ENCODE peak calls at places on chromosomes 1 and 21, in seven cellular contexts. L, B, O, T, F, Y and M are unnamed samples.

GRCh38 chr1:217747156-217747769 is 116.1 kb downstream of the SPATA17 start:
- DNase-seq in O (peak; percentile 42), Y (peak; percentile 75), F (no peak), L (no peak), B (peak; percentile 46), T (peak; percentile 48), M (no peak)

GRCh38 chr1:115251856-115252255 is 86.2 kb downstream of the NGF start:
- DNase-seq in O (no peak), T (no peak), B (peak; percentile 95), L (no peak), F (no peak), Y (peak; percentile 18), M (no peak)

GRCh38 chr1:49552101-49552500 is 471.7 kb downstream of the AGBL4 start:
- DNase-seq in B (no peak), L (no peak), T (no peak), Y (no peak), O (no peak), F (no peak), M (no peak)

GRCh38 chr1:63779338-63779819 is 5.6 kb downstream of the ROR1 start:
- DNase-seq in L (no peak), O (no peak), T (no peak), Y (no peak), B (no peak), F (no peak), M (no peak)

GRCh38 chr1:1906185-1907097 is 8.6 kb upstream of the CALML6 start:
- DNase-seq in Y (peak; percentile 90), O (peak; percentile 62), L (peak; percentile 86), F (peak; percentile 84), T (peak; percentile 80), B (peak; percentile 66), M (peak; percentile 82)

GRCh38 chr1:243315455-243315854 is 59.6 kb downstream of the SDCCAG8 start:
- DNase-seq in F (no peak), B (no peak), L (no peak), T (no peak), Y (no peak), O (no peak), M (no peak)

GRCh38 chr1:226027861-226028260 is 28.7 kb upstream of the SDE2 start:
- DNase-seq in Y (peak; percentile 23), L (no peak), T (no peak), O (no peak), B (no peak), F (no peak), M (no peak)

GRCh38 chr1:4130096-4130495 is 230.0 kb upstream of the C1orf174 start:
- DNase-seq in B (no peak), O (no peak), T (no peak), L (no peak), F (no peak), Y (no peak), M (no peak)

GRCh38 chr1:179038528-179039281 is 13.0 kb downstream of the FAM20B start:
- DNase-seq in Y (no peak), O (no peak), T (peak; percentile 47), L (no peak), F (no peak), B (no peak), M (no peak)

GRCh38 chr1:37098196-37098595 is 63.9 kb upstream of the GRIK3 start:
- DNase-seq in Y (no peak), F (no peak), L (no peak), T (no peak), B (no peak), O (no peak), M (no peak)

GRCh38 chr1:41476807-41477361 is 7.6 kb downstream of the EDN2 start:
- DNase-seq in T (no peak), Y (no peak), O (no peak), B (peak; percentile 57), L (peak; percentile 91), F (no peak), M (no peak)

GRCh38 chr1:16156848-16157495 is 1.1 kb upstream of the EPHA2 start:
- DNase-seq in B (no peak), T (no peak), L (no peak), Y (peak; percentile 71), F (no peak), O (no peak), M (no peak)

GRCh38 chr1:165644064-165644735 is 13.2 kb downstream of the MGST3 start:
- DNase-seq in L (no peak), F (no peak), O (peak; percentile 46), B (no peak), T (no peak), Y (peak; percentile 81), M (no peak)

GRCh38 chr21:41847066-41847804 is 31.9 kb downstream of the PRDM15 start:
- DNase-seq in T (no peak), F (no peak), L (no peak), Y (no peak), O (no peak), B (peak; percentile 39), M (no peak)

GRCh38 chr1:5943373-5944068 is 48.7 kb downstream of the NPHP4 start:
- DNase-seq in B (no peak), L (no peak), Y (no peak), T (no peak), O (no peak), F (no peak), M (no peak)

GRCh38 chr1:68010094-68010493 is 40.3 kb downstream of the DIRAS3 start:
- DNase-seq in F (no peak), Y (peak; percentile 53), B (peak; percentile 21), O (no peak), L (no peak), T (no peak), M (no peak)

GRCh38 chr1:3168678-3169077 is 99.7 kb downstream of the PRDM16 start:
- DNase-seq in B (no peak), F (no peak), L (no peak), O (no peak), Y (no peak), T (no peak), M (no peak)

GRCh38 chr1:23825762-23826522 is 713 bp upstream of the HMGCL start:
- DNase-seq in L (no peak), F (no peak), B (no peak), Y (no peak), T (no peak), O (no peak), M (no peak)

GRCh38 chr1:201751872-201752271 is 77.1 kb upstream of the IPO9 start:
- DNase-seq in B (no peak), Y (no peak), O (no peak), T (no peak), F (no peak), L (no peak), M (no peak)

GRCh38 chr1:1169429-1170214 is 4.1 kb upstream of the TTLL10 start:
- DNase-seq in T (no peak), Y (no peak), B (no peak), F (no peak), L (peak; percentile 58), O (no peak), M (no peak)

GRCh38 chr1:29518183-29518835 is 282.0 kb downstream of the PTPRU start:
- DNase-seq in L (peak; percentile 7), O (no peak), B (no peak), Y (no peak), T (no peak), F (no peak), M (no peak)

GRCh38 chr1:107782192-107782845 is 182.7 kb downstream of the VAV3 start:
- DNase-seq in O (peak; percentile 46), B (peak; percentile 73), Y (peak; percentile 76), L (no peak), F (no peak), T (peak; percentile 75), M (no peak)

GRCh38 chr21:25400427-25400826 is 206.9 kb downstream of the MRPL39 start:
- DNase-seq in F (no peak), Y (no peak), B (no peak), T (no peak), L (no peak), O (no peak), M (no peak)

GRCh38 chr21:25405991-25406390 is 201.3 kb downstream of the MRPL39 start:
- DNase-seq in L (no peak), O (no peak), T (no peak), F (no peak), Y (no peak), B (no peak), M (no peak)

GRCh38 chr21:25398630-25399029 is 208.7 kb downstream of the MRPL39 start:
- DNase-seq in L (no peak), B (no peak), F (no peak), O (no peak), Y (no peak), T (no peak), M (no peak)

DNA sequence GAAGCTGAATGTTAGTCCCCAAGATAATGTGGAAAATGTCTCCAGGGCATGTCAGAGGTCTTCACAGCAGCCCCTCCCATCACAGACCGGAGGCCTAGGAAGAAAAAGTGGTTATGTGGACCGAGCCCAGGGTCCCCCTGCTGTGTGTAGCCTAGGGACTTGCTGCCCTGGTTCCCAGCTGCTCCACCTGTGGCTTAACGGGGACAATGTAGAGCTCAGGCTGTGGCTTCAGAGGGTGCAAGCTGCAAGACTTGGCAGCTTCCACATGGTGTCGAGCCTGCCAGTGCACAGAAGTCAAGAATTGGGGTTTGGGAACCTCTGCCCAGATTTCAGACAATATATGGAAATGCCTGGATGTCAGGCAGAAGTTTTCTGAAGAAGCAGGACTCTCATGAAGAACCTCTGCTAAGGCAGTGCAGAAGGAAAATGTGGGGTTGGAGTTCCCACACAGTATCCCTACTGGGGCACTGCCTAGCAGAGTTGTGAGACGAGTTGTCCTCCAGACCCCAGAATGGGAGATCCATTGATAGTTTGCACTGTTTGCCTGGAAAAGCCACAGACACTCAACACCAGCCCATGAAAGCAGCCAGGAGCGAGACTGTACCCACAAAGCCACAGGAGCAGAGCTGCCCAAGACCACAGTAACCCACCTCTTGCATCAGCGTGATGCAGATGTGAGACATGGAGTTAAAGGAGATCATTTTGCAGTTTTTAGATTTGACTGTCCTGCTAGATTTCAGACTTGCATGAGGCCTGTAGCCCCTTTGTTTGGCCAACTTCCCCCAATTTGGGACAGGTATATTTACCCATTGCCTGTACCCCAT is 204.9 kb downstream of the MRPL39 start:
- DNase-seq in L (no peak), T (no peak), B (no peak), Y (no peak), O (no peak), F (no peak), M (no peak)
- H3K9me3 ChIP-seq in L (no peaks in the 10 kb centered on the region), T (no peaks in the 10 kb centered on the region), B (no peaks in the 10 kb centered on the region), Y (no peaks in the 10 kb centered on the region), O (no peaks in the 10 kb centered on the region), F (no peaks in the 10 kb centered on the region), M (no peaks in the 10 kb centered on the region)

DNA sequence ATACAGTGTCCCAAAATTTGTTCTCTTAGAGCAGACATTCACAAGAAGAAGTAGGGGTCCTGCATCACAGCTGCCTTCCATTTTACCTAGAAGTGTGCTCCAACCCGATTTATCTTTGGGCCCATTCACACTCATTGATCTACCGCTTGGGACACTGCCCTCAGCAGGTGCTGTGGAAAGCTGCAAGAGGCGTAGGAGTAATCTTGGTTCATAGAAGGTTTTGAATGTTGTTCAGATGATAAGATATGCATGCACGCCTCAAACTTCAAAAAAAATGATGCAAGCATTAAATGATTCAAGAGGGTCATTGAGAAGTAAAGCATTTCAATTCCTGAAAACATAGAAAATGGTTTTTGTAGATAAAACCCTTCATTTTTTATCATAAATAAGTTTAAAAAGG is 18.6 kb upstream of the C1orf105 start:
- DNase-seq in O (no peak), B (peak; percentile 41), Y (peak; percentile 53), T (peak; percentile 22), L (no peak), F (no peak), M (no peak)
- TF ChIP-seq CTCF in O (no peak), B (peak; percentile 55), Y (peak; percentile 76), T (peak; percentile 67), L (no peak), F (no peak), M (peak; percentile 37)

GRCh38 chr1:73782901-73783300 is 415.1 kb downstream of the LRRIQ3 start:
- DNase-seq in L (no peak), T (no peak), F (no peak), O (peak; percentile 59), Y (peak; percentile 58), B (no peak), M (no peak)
- H3K9me3 ChIP-seq in L (no peaks in the 10 kb centered on the region), T (no peaks in the 10 kb centered on the region), F (no peaks in the 10 kb centered on the region), O (no peaks in the 10 kb centered on the region), Y (no peaks in the 10 kb centered on the region), B (no peaks in the 10 kb centered on the region), M (no peaks in the 10 kb centered on the region)

GRCh38 chr1:66867501-66867900 is 57.2 kb downstream of the DNAI4 start:
- DNase-seq in L (no peak), Y (no peak), O (no peak), F (no peak), B (no peak), T (no peak), M (no peak)
- TF ChIP-seq CTCF in L (no peak), Y (no peak), O (no peak), F (no peak), B (no peak), T (no peak), M (no peak)